ENCODE peak calls at places on chromosomes 3 and 15, in seven cellular contexts. M, I, W, J, V, U and S are unnamed samples.

GRCh38 chr15:43134157-43134637 is 811 bp downstream of the TMEM62 start:
- DNase-seq in I (no peak), W (no peak), M (no peak), J (no peak), U (no peak), V (no peak), S (no peak)

GRCh38 chr15:63636518-63637061 is 39.4 kb downstream of the FBXL22 start:
- DNase-seq in I (no peak), W (no peak), J (no peak), U (no peak), V (no peak), M (no peak), S (peak)

GRCh38 chr15:34664418-34664817 is 81.0 kb upstream of the GOLGA8B start:
- DNase-seq in M (no peak), U (no peak), V (no peak), I (no peak), J (no peak), W (no peak), S (no peak)

GRCh38 chr15:52976050-52976449 is 185.9 kb upstream of the ONECUT1 start:
- DNase-seq in U (no peak), V (no peak), I (no peak), W (no peak), J (no peak), M (no peak), S (no peak)

GRCh38 chr15:21261965-21262850 is 178.1 kb downstream of the POTEB3 start:
- DNase-seq in J (peak), V (peak), W (peak), U (no peak), I (no peak), M (no peak), S (no peak)

GRCh38 chr3:30848093-30848779 is 46.2 kb downstream of the GADL1 start:
- DNase-seq in V (no peak), U (no peak), J (no peak), W (no peak), M (no peak), I (no peak), S (no peak)

GRCh38 chr3:188749010-188749617 is 422.7 kb upstream of the TPRG1 start:
- DNase-seq in J (no peak), I (no peak), V (peak), M (no peak), U (peak), W (no peak), S (peak)

GRCh38 chr15:44882499-44882968 is 74.0 kb upstream of the TERB2 start:
- DNase-seq in W (no peak), U (peak), V (peak), M (no peak), J (no peak), I (no peak), S (peak)

GRCh38 chr3:56787258-56787777 is 14.4 kb downstream of the ARHGEF3 start:
- DNase-seq in J (peak), W (no peak), U (peak), V (no peak), I (no peak), M (no peak), S (no peak)

GRCh38 chr3:129559565-129560079 is 16.6 kb downstream of the H1-8 start:
- DNase-seq in U (no peak), V (no peak), I (no peak), W (no peak), J (no peak), M (no peak), S (no peak)

GRCh38 chr3:111284485-111285187 is 213.0 kb downstream of the NECTIN3 start:
- DNase-seq in I (no peak), V (no peak), W (no peak), M (no peak), J (no peak), U (no peak), S (no peak)

GRCh38 chr3:138241061-138241460 is 54.0 kb downstream of the ARMC8 start:
- DNase-seq in W (no peak), M (no peak), V (peak), I (no peak), U (no peak), J (no peak), S (no peak)

GRCh38 chr3:73605388-73605787 is 19.4 kb downstream of the PDZRN3 start:
- DNase-seq in J (no peak), I (peak), V (no peak), U (no peak), W (no peak), M (no peak), S (no peak)

GRCh38 chr3:171407746-171408145 is 52.5 kb downstream of the TNIK start:
- DNase-seq in J (no peak), W (no peak), V (peak), I (peak), U (peak), M (no peak), S (peak)

GRCh38 chr15:74893627-74894026 is 3.8 kb downstream of the MPI start:
- DNase-seq in I (no peak), W (no peak), J (no peak), U (peak), M (no peak), V (no peak), S (peak)

GRCh38 chr3:32886911-32887310 is 64.5 kb upstream of the CCR4 start:
- DNase-seq in W (no peak), I (no peak), J (no peak), V (no peak), U (no peak), M (no peak), S (no peak)